ENCODE peak calls at places on chromosomes 1 and 21, in nine cellular contexts. N, K, X, Q, S, F, Y, H and V are unnamed samples. For H3K4me1, the result is how much of the 10 kb centered on the place peaks cover.

GRCh38 chr1:203089001-203089650 is 3.3 kb upstream of the MYOG start:
- DNase-seq in N (no peak), K (no peak), X (no peak), Q (no peak), S (no peak), F (no peak), Y (no peak), H (peak), V (no peak)

GRCh38 chr1:80250573-80251168 is 1244.1 kb upstream of the ADGRL4 start:
- DNase-seq in N (no peak), K (no peak), X (no peak), Q (peak), S (no peak), F (no peak), Y (no peak), H (peak), V (no peak)

GRCh38 chr21:43811262-43812105 is 22.1 kb downstream of the RRP1 start:
- DNase-seq in N (no peak), K (no peak), X (no peak), Q (no peak), S (no peak), F (no peak), Y (no peak), H (no peak), V (no peak)

GRCh38 chr1:223704921-223705878 is 7.1 kb upstream of the CAPN2 start:
- DNase-seq in N (no peak), K (no peak), X (peak), Q (peak), S (no peak), F (no peak), Y (no peak), H (peak), V (no peak)

GRCh38 chr1:171257207-171258052 is 9.1 kb downstream of the FMO1 start:
- DNase-seq in N (peak), K (no peak), X (no peak), Q (peak), S (peak), F (no peak), Y (peak), H (peak), V (peak)

GRCh38 chr1:179366093-179366800 is 476 bp downstream of the AXDND1 start:
- DNase-seq in N (no peak), K (no peak), X (peak), Q (peak), S (no peak), F (no peak), Y (peak), H (no peak), V (peak)

GRCh38 chr1:150650193-150650592 is 20.8 kb upstream of the ENSA start:
- DNase-seq in N (no peak), K (no peak), X (peak), Q (no peak), S (peak), F (no peak), Y (no peak), H (peak), V (peak)

GRCh38 chr1:147167361-147167760 is 4.9 kb downstream of the PRKAB2 start:
- DNase-seq in N (no peak), K (no peak), X (peak), Q (peak), S (no peak), F (no peak), Y (no peak), H (peak), V (no peak)

GRCh38 chr1:41843378-41843777 is 75.3 kb downstream of the HIVEP3 start:
- DNase-seq in N (no peak), K (no peak), X (peak), Q (no peak), S (no peak), F (no peak), Y (no peak), H (peak), V (no peak)

GRCh38 chr1:178093958-178094751 is at the start of gene RASAL2:
- DNase-seq in N (peak), K (peak), X (peak), Q (peak), S (peak), F (peak), Y (peak), H (peak), V (peak)

GRCh38 chr1:77412069-77412793 is 130.4 kb downstream of the AK5 start:
- DNase-seq in N (peak), K (no peak), X (peak), Q (peak), S (no peak), F (no peak), Y (no peak), H (peak), V (no peak)

GRCh38 chr1:183180634-183181056 is 5.4 kb upstream of the LAMC2 start:
- DNase-seq in N (no peak), K (peak), X (peak), Q (peak), S (peak), F (peak), Y (no peak), H (peak), V (peak)

GRCh38 chr1:207401578-207401977 is 52.5 kb upstream of the CR2 start:
- DNase-seq in N (no peak), K (no peak), X (no peak), Q (no peak), S (no peak), F (no peak), Y (no peak), H (no peak), V (no peak)

GRCh38 chr1:90133133-90133532 is 138.2 kb downstream of the ZNF326 start:
- DNase-seq in N (no peak), K (no peak), X (peak), Q (peak), S (peak), F (peak), Y (peak), H (peak), V (peak)

GRCh38 chr1:34441661-34442060 is 265.0 kb downstream of the C1orf94 start:
- DNase-seq in N (no peak), K (no peak), X (no peak), Q (no peak), S (no peak), F (no peak), Y (no peak), H (no peak), V (no peak)

GRCh38 chr1:232445361-232446106 is 184.4 kb downstream of the SIPA1L2 start:
- DNase-seq in N (no peak), K (no peak), X (peak), Q (no peak), S (no peak), F (no peak), Y (no peak), H (no peak), V (no peak)

GRCh38 chr1:58352476-58353092 is 193.9 kb downstream of the OMA1 start:
- DNase-seq in N (no peak), K (no peak), X (no peak), Q (no peak), S (no peak), F (no peak), Y (no peak), H (no peak), V (no peak)

GRCh38 chr1:119674835-119675289 is 26.8 kb upstream of the ZNF697 start:
- DNase-seq in N (no peak), K (no peak), X (peak), Q (no peak), S (peak), F (peak), Y (no peak), H (peak), V (peak)
- TF ChIP-seq CTCF in N (no peak), K (no peak), X (no peak), Q (no peak), S (no peak), F (no peak), Y (no peak), H (peak), V (no peak)

GRCh38 chr21:45412909-45413581 is 8.1 kb downstream of the COL18A1 start:
- DNase-seq in N (no peak), K (peak), X (no peak), Q (no peak), S (no peak), F (no peak), Y (no peak), H (no peak), V (no peak)
- H3K4me1 ChIP-seq in N (under half), K (half or more), X (under half), Q (under half), S (under half), F (under half), Y (under half), H (under half), V (under half)

GRCh38 chr1:154117642-154118041 is 37.2 kb downstream of the NUP210L start:
- DNase-seq in N (no peak), K (no peak), X (no peak), Q (no peak), S (no peak), F (no peak), Y (no peak), H (no peak), V (no peak)
- TF ChIP-seq CTCF in N (no peak), K (no peak), X (no peak), Q (no peak), S (no peak), F (no peak), Y (peak), H (peak), V (no peak)

GRCh38 chr1:201555593-201555945 is 16.6 kb downstream of the NAV1 start:
- DNase-seq in N (no peak), K (no peak), X (no peak), Q (no peak), S (no peak), F (no peak), Y (no peak), H (no peak), V (no peak)
- H3K4me1 ChIP-seq in N (under half), K (under half), X (half or more), Q (under half), S (under half), F (under half), Y (under half), H (under half), V (under half)

GRCh38 chr21:36543924-36544323 is 64.0 kb upstream of the CLDN14 start:
- DNase-seq in N (no peak), K (peak), X (no peak), Q (no peak), S (no peak), F (no peak), Y (no peak), H (no peak), V (no peak)

GRCh38 chr21:36542312-36543101 is 62.6 kb upstream of the CLDN14 start:
- DNase-seq in N (peak), K (peak), X (no peak), Q (no peak), S (no peak), F (no peak), Y (peak), H (no peak), V (no peak)

GRCh38 chr21:36540700-36541099 is 60.8 kb upstream of the CLDN14 start:
- DNase-seq in N (no peak), K (peak), X (no peak), Q (no peak), S (no peak), F (no peak), Y (no peak), H (no peak), V (no peak)

GRCh38 chr21:36539434-36540150 is 59.7 kb upstream of the CLDN14 start:
- DNase-seq in N (no peak), K (peak), X (no peak), Q (no peak), S (no peak), F (no peak), Y (no peak), H (no peak), V (no peak)

GRCh38 chr21:36541721-36542139 is 61.8 kb upstream of the CLDN14 start:
- DNase-seq in N (no peak), K (no peak), X (no peak), Q (no peak), S (no peak), F (no peak), Y (no peak), H (no peak), V (no peak)
- TF ChIP-seq CTCF in N (no peak), K (no peak), X (no peak), Q (no peak), S (no peak), F (no peak), Y (no peak), H (no peak), V (no peak)

DNA sequence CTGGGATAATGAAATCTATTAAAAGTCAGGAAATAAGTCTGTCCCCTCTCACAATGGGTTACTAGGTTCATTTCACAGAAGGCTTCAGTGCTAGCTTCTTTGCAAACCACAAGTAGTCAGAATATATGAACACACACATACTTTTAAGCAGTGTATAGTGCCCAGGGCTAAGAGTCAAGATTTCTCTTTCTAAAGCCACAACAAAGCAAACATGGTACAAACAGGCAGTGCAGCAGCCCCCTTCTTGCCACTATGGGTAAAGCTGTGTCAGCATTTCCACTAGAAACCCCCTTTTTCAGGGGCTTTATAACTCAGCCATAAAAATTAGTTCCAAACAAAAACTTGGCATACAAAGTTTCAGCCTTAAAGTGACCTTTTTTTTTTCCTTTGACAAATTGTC is 315.4 kb downstream of the LMO4 start:
- DNase-seq in N (no peak), K (no peak), X (peak), Q (no peak), S (no peak), F (no peak), Y (peak), H (peak), V (no peak)
- H3K4me1 ChIP-seq in N (under half), K (under half), X (under half), Q (under half), S (under half), F (under half), Y (under half), H (under half), V (under half)

DNA sequence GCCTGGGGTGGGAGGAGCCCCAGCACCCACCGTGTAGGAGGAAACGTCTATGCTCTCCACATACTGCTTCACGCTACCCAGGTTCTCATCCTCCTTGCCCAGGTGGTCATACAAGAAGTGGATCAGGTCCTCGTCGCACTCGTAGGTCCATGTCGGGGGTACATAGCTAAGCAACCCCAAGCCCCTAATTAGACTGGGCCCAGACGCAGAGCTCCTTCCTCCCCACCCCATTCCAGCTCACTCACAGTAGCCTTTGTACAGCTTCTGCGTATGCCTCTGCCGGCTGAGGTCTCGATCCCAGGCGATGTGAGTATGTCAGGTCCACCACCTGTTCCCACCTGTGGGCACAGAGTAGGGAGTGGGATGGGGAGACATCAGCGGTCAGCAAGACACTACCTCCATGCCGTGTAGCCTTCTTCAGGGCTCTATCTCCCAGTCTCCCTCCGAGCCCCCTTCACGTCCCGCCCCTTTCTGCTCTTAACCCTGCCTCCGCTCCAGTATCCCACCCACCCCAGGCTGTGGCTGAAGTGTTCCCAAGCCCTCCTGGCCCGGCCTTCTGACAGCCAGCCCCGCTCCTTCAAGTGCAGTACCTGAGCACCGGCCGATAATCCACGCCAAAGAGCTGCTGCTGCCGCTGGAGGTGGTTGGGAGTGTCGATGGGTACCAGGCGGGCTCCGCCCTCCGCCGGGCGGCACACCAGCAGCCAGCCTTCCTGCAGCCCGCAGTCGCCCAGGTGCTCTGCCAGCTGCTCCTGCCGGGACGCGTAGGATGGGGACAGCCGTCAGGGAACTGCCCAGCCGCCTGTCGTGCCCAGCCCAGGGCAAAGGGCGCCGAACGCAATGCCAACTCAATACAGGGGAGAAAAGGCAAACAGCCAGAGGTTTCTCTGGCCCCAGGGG is 919 bp downstream of the HECTD3 start:
- DNase-seq in N (no peak), K (no peak), X (no peak), Q (no peak), S (peak), F (no peak), Y (peak), H (peak), V (peak)
- TF ChIP-seq CTCF in N (no peak), K (no peak), X (no peak), Q (no peak), S (no peak), F (no peak), Y (no peak), H (no peak), V (no peak)